ENCODE peak calls at places on chromosomes 12 and 14, in six cellular contexts. J, W, D, Z, Q and T are unnamed samples.
A peak's percentile ranks its signal among the peaks of the same experiment; 100 is the strongest.

GRCh38 chr14:79404874-79405273 is 806.4 kb downstream of the DIO2 start:
- DNase-seq in J (no peak), W (no peak), Z (no peak), D (peak; percentile 18), Q (no peak), T (peak; percentile 11)

GRCh38 chr14:91624757-91625156 is 107.1 kb downstream of the CATSPERB start:
- DNase-seq in Q (no peak), Z (no peak), J (no peak), D (no peak), W (no peak), T (no peak)

GRCh38 chr14:58659846-58660245 is 22.1 kb downstream of the DACT1 start:
- DNase-seq in Z (no peak), Q (no peak), J (no peak), W (no peak), D (no peak), T (no peak)

GRCh38 chr12:56676851-56677601 is 11.1 kb downstream of the PTGES3 start:
- DNase-seq in J (no peak), Q (no peak), D (no peak), Z (peak; percentile 15), W (peak; percentile 29), T (no peak)

GRCh38 chr12:26334621-26335124 is 139.3 kb downstream of the SSPN start:
- DNase-seq in D (no peak), Q (no peak), W (no peak), Z (no peak), J (no peak), T (no peak)

GRCh38 chr14:94089479-94089878 is 8.4 kb downstream of the IFI27L1 start:
- DNase-seq in Q (no peak), W (no peak), D (no peak), J (no peak), Z (no peak), T (peak; percentile 51)

GRCh38 chr12:50241178-50241577 is 42.1 kb downstream of the LIMA1 start:
- DNase-seq in D (peak; percentile 58), Q (no peak), Z (no peak), J (no peak), W (no peak), T (peak; percentile 76)

GRCh38 chr14:99347561-99347960 is 75.6 kb upstream of the BCL11B start:
- DNase-seq in Z (peak; percentile 21), J (no peak), W (no peak), Q (no peak), D (no peak), T (no peak)

GRCh38 chr12:19301688-19302640 is 137.3 kb upstream of the AEBP2 start:
- DNase-seq in Q (no peak), D (no peak), Z (no peak), J (no peak), W (no peak), T (no peak)

GRCh38 chr12:10213168-10214130 is 772 bp downstream of the GABARAPL1 start:
- DNase-seq in Q (peak; percentile 48), W (peak; percentile 89), Z (peak; percentile 91), J (peak; percentile 71), D (peak; percentile 76), T (peak; percentile 92)

GRCh38 chr12:124543052-124543590 is 24.3 kb downstream of the NCOR2 start:
- DNase-seq in Z (no peak), Q (no peak), W (peak; percentile 83), J (no peak), D (peak; percentile 81), T (no peak)

GRCh38 chr12:40616383-40616900 is 75.8 kb upstream of the CNTN1 start:
- DNase-seq in Q (no peak), W (no peak), Z (no peak), J (no peak), D (no peak), T (no peak)

GRCh38 chr14:75522224-75522764 is at the start of gene BATF:
- DNase-seq in D (no peak), Q (no peak), J (no peak), Z (peak; percentile 68), W (no peak), T (no peak)

GRCh38 chr14:50666772-50667490 is 1.2 kb downstream of the SAV1 start:
- DNase-seq in J (peak; percentile 52), D (peak; percentile 59), Q (no peak), W (no peak), Z (no peak), T (peak; percentile 78)

GRCh38 chr12:4269279-4269991 is 4.1 kb upstream of the CCND2 start:
- DNase-seq in D (peak; percentile 91), Q (no peak), Z (peak; percentile 89), J (no peak), W (peak; percentile 88), T (peak; percentile 41)

GRCh38 chr12:62934799-62935674 is at the start of gene PPM1H:
- DNase-seq in Q (peak; percentile 68), W (peak; percentile 71), Z (peak; percentile 93), J (peak; percentile 70), D (peak; percentile 66), T (no peak)

GRCh38 chr12:114611145-114612018 is 72.6 kb downstream of the TBX3 start:
- DNase-seq in Z (no peak), D (no peak), Q (no peak), J (no peak), W (no peak), T (no peak)

GRCh38 chr14:91089958-91090535 is 23.8 kb upstream of the DGLUCY start:
- DNase-seq in W (no peak), J (no peak), Z (no peak), Q (no peak), D (no peak), T (no peak)

GRCh38 chr12:41053046-41053445 is 135.1 kb upstream of the PDZRN4 start:
- DNase-seq in Z (no peak), J (no peak), D (no peak), Q (no peak), W (no peak), T (no peak)

GRCh38 chr14:103724116-103724515 is 8.5 kb downstream of the ZFYVE21 start:
- DNase-seq in W (no peak), Q (no peak), D (no peak), Z (no peak), J (no peak), T (peak; percentile 70)

GRCh38 chr14:35932659-35933159 is 106.6 kb downstream of the BRMS1L start:
- DNase-seq in Q (no peak), J (no peak), Z (no peak), D (no peak), W (no peak), T (no peak)

GRCh38 chr14:75725481-75725880 is 64.4 kb downstream of the TTLL5 start:
- DNase-seq in D (peak; percentile 42), Z (no peak), W (no peak), J (no peak), Q (no peak), T (no peak)

GRCh38 chr14:50091240-50091914 is 25.0 kb downstream of the VCPKMT start:
- DNase-seq in Z (no peak), D (no peak), J (no peak), W (no peak), Q (no peak), T (no peak)

GRCh38 chr14:55609681-55610080 is 29.7 kb downstream of the KTN1 start:
- DNase-seq in W (no peak), J (no peak), Q (no peak), Z (no peak), D (no peak), T (peak; percentile 57)

GRCh38 chr14:99281396-99281795 is 9.4 kb upstream of the BCL11B start:
- DNase-seq in D (no peak), Z (no peak), W (no peak), J (no peak), Q (no peak), T (no peak)

GRCh38 chr14:61322011-61322798 is 826 bp downstream of the PRKCH start:
- DNase-seq in Z (peak; percentile 88), J (no peak), D (no peak), Q (no peak), W (peak; percentile 83), T (no peak)

GRCh38 chr14:61321385-61322010 is at the start of gene PRKCH:
- DNase-seq in D (no peak), Q (peak; percentile 54), W (peak; percentile 91), Z (peak; percentile 94), J (peak; percentile 72), T (peak; percentile 44)

GRCh38 chr14:61322799-61323290 is 1.5 kb downstream of the PRKCH start:
- DNase-seq in J (no peak), D (no peak), Z (no peak), Q (peak; percentile 66), W (no peak), T (peak; percentile 13)

GRCh38 chr14:61326149-61326548 is 4.8 kb downstream of the PRKCH start:
- DNase-seq in Z (no peak), Q (no peak), W (no peak), J (no peak), D (no peak), T (no peak)

DNA sequence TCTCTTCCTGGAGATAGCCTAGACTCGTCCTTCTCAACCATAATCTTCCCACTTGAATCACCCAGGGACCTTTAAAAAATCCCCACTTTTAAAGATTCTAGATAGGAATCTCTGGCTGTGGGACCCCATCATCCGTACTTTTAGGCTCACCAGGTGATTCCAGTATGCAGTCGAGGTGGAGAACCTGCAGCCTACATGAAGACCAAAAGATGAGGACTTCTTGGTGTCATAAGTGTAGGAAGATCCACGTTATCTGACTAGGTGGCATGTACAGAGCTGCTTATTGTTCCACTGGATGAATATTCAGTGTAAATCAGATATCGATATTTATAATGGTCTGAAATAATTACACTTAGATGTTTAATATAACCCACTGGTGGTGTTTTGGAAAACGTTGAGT is 2.6 kb downstream of the PRKCH start:
- DNase-seq in Z (no peak), W (no peak), D (no peak), J (no peak), Q (no peak), T (no peak)
- H3K27ac ChIP-seq in Z (peak overlapping the region; percentile 88), W (no peak overlapping the region), D (no peak overlapping the region), J (no peak overlapping the region), Q (no peak overlapping the region), T (no peak overlapping the region)

GRCh38 chr12:132922676-132923075 is 33.4 kb downstream of the ZNF605 start:
- DNase-seq in J (peak; percentile 64), Q (no peak), W (no peak), D (no peak), Z (no peak), T (no peak)
- H3K9me3 ChIP-seq in J (peaks cover 95% of the 10 kb centered on the region), Q (peaks cover 32% of the 10 kb centered on the region), W (peaks cover 87% of the 10 kb centered on the region), D (peaks cover 34% of the 10 kb centered on the region), Z (peaks cover 95% of the 10 kb centered on the region), T (peaks cover 8% of the 10 kb centered on the region)

GRCh38 chr14:52023518-52023917 is 34.2 kb downstream of the RTRAF start:
- DNase-seq in J (no peak), Q (no peak), Z (no peak), W (no peak), D (no peak), T (peak; percentile 86)

GRCh38 chr14:52026921-52027320 is 37.6 kb downstream of the RTRAF start:
- DNase-seq in D (no peak), Q (no peak), J (no peak), W (no peak), Z (no peak), T (no peak)

GRCh38 chr14:52029881-52030280 is 39.0 kb downstream of the NID2 start:
- DNase-seq in Z (no peak), D (no peak), W (no peak), J (no peak), Q (no peak), T (no peak)

GRCh38 chr14:52025310-52025709 is 36.0 kb downstream of the RTRAF start:
- DNase-seq in J (no peak), Q (no peak), Z (no peak), D (no peak), W (no peak), T (peak; percentile 98)

GRCh38 chr14:52025952-52026510 is 36.7 kb downstream of the RTRAF start:
- DNase-seq in J (no peak), Z (no peak), Q (no peak), W (no peak), D (no peak), T (no peak)
- H3K27ac ChIP-seq in J (no peak overlapping the region), Z (peak overlapping the region; percentile 17), Q (no peak overlapping the region), W (no peak overlapping the region), D (no peak overlapping the region), T (peak overlapping the region; percentile 64)

GRCh38 chr14:28141662-28142061 is 624.9 kb upstream of the FOXG1 start:
- DNase-seq in W (no peak), Q (no peak), Z (no peak), J (no peak), D (no peak), T (no peak)
- H3K9me3 ChIP-seq in W (no peaks in the 10 kb centered on the region), Q (peaks cover 11% of the 10 kb centered on the region), Z (no peaks in the 10 kb centered on the region), J (no peaks in the 10 kb centered on the region), D (no peaks in the 10 kb centered on the region), T (no peaks in the 10 kb centered on the region)